ENCODE peak calls at places on chromosomes 11 and 22, in four cellular contexts. N is fibroblast of lung, H is hypothalamus, M is sigmoid colon. R is an unnamed sample.

GRCh38 chr11:10654211-10655150 is 39.1 kb downstream of the IRAG1 start:
- DNase-seq in N (peak), H (no peak), M (peak), R (no peak)

GRCh38 chr11:27717377-27717776 is 17.1 kb upstream of the BDNF start:
- DNase-seq in N (peak), H (no peak), M (no peak), R (no peak)

GRCh38 chr11:99368579-99368978 is 347.8 kb downstream of the CNTN5 start:
- DNase-seq in N (peak), H (no peak), M (no peak), R (no peak)

GRCh38 chr11:35088676-35089075 is 50.3 kb upstream of the CD44 start:
- DNase-seq in N (no peak), H (no peak), M (no peak), R (no peak)

GRCh38 chr11:62337682-62338181 is 484 bp downstream of the ASRGL1 start:
- DNase-seq in N (no peak), H (peak), M (no peak), R (no peak)

GRCh38 chr11:71311928-71312510 is 59.6 kb upstream of the SHANK2 start:
- DNase-seq in N (no peak), H (no peak), M (peak), R (peak)

GRCh38 chr11:74671520-74672196 is 59.6 kb downstream of the CHRDL2 start:
- DNase-seq in N (peak), H (no peak), M (no peak), R (no peak)

GRCh38 chr22:19178065-19178658 is 374 bp downstream of the SLC25A1 start:
- DNase-seq in N (peak), H (no peak), M (peak), R (no peak)

GRCh38 chr11:14519692-14520085 is 497 bp downstream of the PSMA1 start:
- DNase-seq in N (no peak), H (no peak), M (no peak), R (no peak)

GRCh38 chr22:46728470-46728869 is 9.6 kb downstream of the CERK start:
- DNase-seq in N (no peak), H (no peak), M (no peak), R (no peak)

GRCh38 chr11:116427903-116428637 is 344.7 kb downstream of the BUD13 start:
- DNase-seq in N (no peak), H (no peak), M (no peak), R (no peak)

GRCh38 chr11:47917643-47918369 is 62.6 kb upstream of the PTPRJ start:
- DNase-seq in N (peak), H (no peak), M (peak), R (no peak)

GRCh38 chr22:30523646-30524489 is 18.4 kb upstream of the SEC14L4 start:
- DNase-seq in N (no peak), H (no peak), M (no peak), R (no peak)

GRCh38 chr11:102287963-102288744 is 29.1 kb upstream of the BIRC3 start:
- DNase-seq in N (peak), H (no peak), M (no peak), R (no peak)

GRCh38 chr11:62726156-62727006 is 876 bp downstream of the HNRNPUL2 start:
- DNase-seq in N (no peak), H (peak), M (peak), R (no peak)

GRCh38 chr11:79536155-79536917 is 95.5 kb upstream of the TENM4 start:
- DNase-seq in N (no peak), H (no peak), M (no peak), R (no peak)

GRCh38 chr22:24184057-24184798 is 2.9 kb downstream of the SUSD2 start:
- DNase-seq in N (no peak), H (no peak), M (peak), R (peak)

GRCh38 chr22:30386960-30387848 is at the start of gene RNF215:
- DNase-seq in N (peak), H (peak), M (peak), R (no peak)

GRCh38 chr22:28105396-28105795 is 186.3 kb upstream of the PITPNB start:
- DNase-seq in N (no peak), H (no peak), M (no peak), R (no peak)

GRCh38 chr22:35552186-35552842 is 11.7 kb downstream of the RASD2 start:
- DNase-seq in N (no peak), H (no peak), M (no peak), R (no peak)

GRCh38 chr11:13261600-13262061 is 16.0 kb upstream of the BMAL1 start:
- DNase-seq in N (peak), H (no peak), M (no peak), R (no peak)

GRCh38 chr11:701741-702513 is 4.1 kb upstream of the EPS8L2 start:
- DNase-seq in N (no peak), H (no peak), M (no peak), R (peak)

GRCh38 chr11:129192150-129192549 is at the start of gene ARHGAP32:
- DNase-seq in N (no peak), H (no peak), M (no peak), R (no peak)

GRCh38 chr11:72828081-72828567 is 13.9 kb downstream of the ATG16L2 start:
- DNase-seq in N (peak), H (no peak), M (no peak), R (no peak)

GRCh38 chr11:130979386-130979972 is 63.2 kb upstream of the SNX19 start:
- DNase-seq in N (peak), H (no peak), M (no peak), R (no peak)

GRCh38 chr11:121595717-121596156 is 143.0 kb upstream of the SORL1-AS1 start:
- DNase-seq in N (peak), H (no peak), M (peak), R (peak)

GRCh38 chr11:285021-285893 is 3.7 kb upstream of the PGGHG start:
- DNase-seq in N (no peak), H (no peak), M (peak), R (no peak)

GRCh38 chr11:72875736-72876135 is 61.5 kb downstream of the ATG16L2 start:
- DNase-seq in N (no peak), H (no peak), M (no peak), R (no peak)

GRCh38 chr11:13339196-13340153 is 61.9 kb downstream of the BMAL1 start:
- DNase-seq in N (peak), H (no peak), M (no peak), R (no peak)

GRCh38 chr11:119373917-119374631 is 7.4 kb downstream of the USP2 start:
- DNase-seq in N (peak), H (no peak), M (no peak), R (no peak)

GRCh38 chr11:11620251-11620965 is 1.4 kb downstream of the GALNT18 start:
- DNase-seq in N (peak), H (peak), M (peak), R (peak)

GRCh38 chr11:12531681-12532080 is 142.5 kb upstream of the TEAD1 start:
- DNase-seq in N (no peak), H (no peak), M (peak), R (no peak)

GRCh38 chr11:70871881-70872280 is 380.5 kb downstream of the SHANK2 start:
- DNase-seq in N (peak), H (no peak), M (peak), R (no peak)

GRCh38 chr11:69382131-69383128 is 88.5 kb downstream of the MYEOV start:
- DNase-seq in N (peak), H (no peak), M (peak), R (peak)

GRCh38 chr22:50323900-50324299 is 2.9 kb downstream of the DENND6B start:
- DNase-seq in N (no peak), H (no peak), M (no peak), R (no peak)

GRCh38 chr11:13249992-13250391 is 27.6 kb upstream of the BMAL1 start:
- DNase-seq in N (peak), H (no peak), M (no peak), R (no peak)

GRCh38 chr11:5605849-5606248 is 9.4 kb downstream of the TRIM6 start:
- DNase-seq in N (peak), H (no peak), M (no peak), R (peak)

GRCh38 chr11:102552020-102552419 is 21.5 kb upstream of the MMP7 start:
- DNase-seq in N (no peak), H (no peak), M (no peak), R (no peak)

R was measured in RWPE2.